ENCODE peak calls at places on chromosome 12, in seven cellular contexts. One of them, this sample, is unnamed.

GRCh38 chr12:100229036-100229635 is 28.5 kb downstream of the ACTR6 start:
- DNase-seq in testis: no peak
- DNase-seq in tibial artery: no peak
- DNase-seq in bronchial epithelial cell: peak; percentile 65
- DNase-seq in effector memory CD8-positive, alpha-beta T cell: no peak
- DNase-seq in upper lobe of left lung: no peak
- DNase-seq in right cardiac atrium: no peak
- DNase-seq in this sample: no peak

GRCh38 chr12:48997719-48998496 is 1.3 kb downstream of the DDN start:
- DNase-seq in testis: no peak
- DNase-seq in effector memory CD8-positive, alpha-beta T cell: peak; percentile 29
- DNase-seq in upper lobe of left lung: peak; percentile 91
- DNase-seq in right cardiac atrium: no peak
- DNase-seq in bronchial epithelial cell: no peak
- DNase-seq in tibial artery: no peak
- DNase-seq in this sample: no peak

GRCh38 chr12:43578782-43579181 is 26.8 kb upstream of the ADAMTS20 start:
- DNase-seq in bronchial epithelial cell: peak; percentile 17
- DNase-seq in tibial artery: no peak
- DNase-seq in upper lobe of left lung: no peak
- DNase-seq in right cardiac atrium: no peak
- DNase-seq in effector memory CD8-positive, alpha-beta T cell: no peak
- DNase-seq in testis: no peak
- DNase-seq in this sample: peak; percentile 1

GRCh38 chr12:1680804-1681492 is 9.9 kb upstream of the ADIPOR2 start:
- DNase-seq in bronchial epithelial cell: no peak
- DNase-seq in upper lobe of left lung: no peak
- DNase-seq in effector memory CD8-positive, alpha-beta T cell: no peak
- DNase-seq in testis: no peak
- DNase-seq in tibial artery: no peak
- DNase-seq in right cardiac atrium: no peak
- DNase-seq in this sample: no peak

GRCh38 chr12:50753232-50753769 is 10.6 kb upstream of the ATF1 start:
- DNase-seq in tibial artery: no peak
- DNase-seq in upper lobe of left lung: no peak
- DNase-seq in testis: no peak
- DNase-seq in effector memory CD8-positive, alpha-beta T cell: no peak
- DNase-seq in right cardiac atrium: no peak
- DNase-seq in bronchial epithelial cell: peak; percentile 31
- DNase-seq in this sample: no peak

GRCh38 chr12:15526033-15526432 is 203.7 kb downstream of the PTPRO start:
- DNase-seq in right cardiac atrium: no peak
- DNase-seq in upper lobe of left lung: no peak
- DNase-seq in testis: no peak
- DNase-seq in tibial artery: no peak
- DNase-seq in effector memory CD8-positive, alpha-beta T cell: no peak
- DNase-seq in bronchial epithelial cell: peak; percentile 70
- DNase-seq in this sample: no peak

GRCh38 chr12:15982471-15982870 is 71.3 kb downstream of the DERA start:
- DNase-seq in tibial artery: no peak
- DNase-seq in testis: no peak
- DNase-seq in upper lobe of left lung: no peak
- DNase-seq in bronchial epithelial cell: peak; percentile 21
- DNase-seq in effector memory CD8-positive, alpha-beta T cell: no peak
- DNase-seq in right cardiac atrium: no peak
- DNase-seq in this sample: no peak

GRCh38 chr12:39365364-39366001 is 77.4 kb downstream of the KIF21A start:
- DNase-seq in effector memory CD8-positive, alpha-beta T cell: no peak
- DNase-seq in tibial artery: no peak
- DNase-seq in bronchial epithelial cell: no peak
- DNase-seq in upper lobe of left lung: no peak
- DNase-seq in right cardiac atrium: no peak
- DNase-seq in testis: no peak
- DNase-seq in this sample: no peak

GRCh38 chr12:42588981-42589464 is 523 bp downstream of the PRICKLE1 start:
- DNase-seq in right cardiac atrium: peak; percentile 50
- DNase-seq in tibial artery: peak; percentile 29
- DNase-seq in bronchial epithelial cell: no peak
- DNase-seq in testis: peak; percentile 46
- DNase-seq in upper lobe of left lung: peak; percentile 87
- DNase-seq in effector memory CD8-positive, alpha-beta T cell: no peak
- DNase-seq in this sample: no peak

GRCh38 chr12:2373307-2373706 is 320.5 kb downstream of the CACNA1C start:
- DNase-seq in bronchial epithelial cell: no peak
- DNase-seq in tibial artery: no peak
- DNase-seq in testis: no peak
- DNase-seq in right cardiac atrium: no peak
- DNase-seq in upper lobe of left lung: no peak
- DNase-seq in effector memory CD8-positive, alpha-beta T cell: no peak
- DNase-seq in this sample: no peak

GRCh38 chr12:92502417-92503028 is 200.3 kb upstream of the PLEKHG7 start:
- DNase-seq in testis: no peak
- DNase-seq in tibial artery: no peak
- DNase-seq in right cardiac atrium: no peak
- DNase-seq in upper lobe of left lung: no peak
- DNase-seq in bronchial epithelial cell: no peak
- DNase-seq in effector memory CD8-positive, alpha-beta T cell: no peak
- DNase-seq in this sample: no peak

GRCh38 chr12:131340616-131341210 is 370.2 kb upstream of the SFSWAP start:
- DNase-seq in upper lobe of left lung: no peak
- DNase-seq in testis: peak; percentile 33
- DNase-seq in bronchial epithelial cell: no peak
- DNase-seq in effector memory CD8-positive, alpha-beta T cell: no peak
- DNase-seq in right cardiac atrium: no peak
- DNase-seq in tibial artery: no peak
- DNase-seq in this sample: no peak

GRCh38 chr12:99619389-99620158 is 28.0 kb upstream of the GARIN6 start:
- DNase-seq in right cardiac atrium: no peak
- DNase-seq in tibial artery: no peak
- DNase-seq in effector memory CD8-positive, alpha-beta T cell: no peak
- DNase-seq in bronchial epithelial cell: peak; percentile 27
- DNase-seq in upper lobe of left lung: no peak
- DNase-seq in testis: peak; percentile 60
- DNase-seq in this sample: no peak

GRCh38 chr12:130947028-130947427 is 6.7 kb upstream of the ADGRD1 start:
- DNase-seq in right cardiac atrium: no peak
- DNase-seq in effector memory CD8-positive, alpha-beta T cell: no peak
- DNase-seq in bronchial epithelial cell: no peak
- DNase-seq in testis: no peak
- DNase-seq in upper lobe of left lung: no peak
- DNase-seq in tibial artery: no peak
- DNase-seq in this sample: no peak

GRCh38 chr12:81668475-81668874 is 90.7 kb downstream of the PPFIA2 start:
- DNase-seq in right cardiac atrium: no peak
- DNase-seq in upper lobe of left lung: no peak
- DNase-seq in effector memory CD8-positive, alpha-beta T cell: no peak
- DNase-seq in testis: no peak
- DNase-seq in tibial artery: no peak
- DNase-seq in bronchial epithelial cell: peak; percentile 91
- DNase-seq in this sample: peak; percentile 54

GRCh38 chr12:108017658-108018057 is 111.4 kb upstream of the WSCD2 start:
- DNase-seq in tibial artery: no peak
- DNase-seq in testis: no peak
- DNase-seq in effector memory CD8-positive, alpha-beta T cell: no peak
- DNase-seq in right cardiac atrium: no peak
- DNase-seq in bronchial epithelial cell: no peak
- DNase-seq in upper lobe of left lung: no peak
- DNase-seq in this sample: no peak

GRCh38 chr12:132622437-132623071 is 4.0 kb downstream of the P2RX2 start:
- DNase-seq in upper lobe of left lung: no peak
- DNase-seq in bronchial epithelial cell: peak; percentile 14
- DNase-seq in effector memory CD8-positive, alpha-beta T cell: no peak
- DNase-seq in tibial artery: no peak
- DNase-seq in testis: peak; percentile 49
- DNase-seq in right cardiac atrium: no peak
- DNase-seq in this sample: peak; percentile 66

GRCh38 chr12:46874642-46875041 is 48.8 kb upstream of the SLC38A4 start:
- DNase-seq in bronchial epithelial cell: no peak
- DNase-seq in testis: no peak
- DNase-seq in upper lobe of left lung: no peak
- DNase-seq in right cardiac atrium: no peak
- DNase-seq in tibial artery: no peak
- DNase-seq in effector memory CD8-positive, alpha-beta T cell: no peak
- DNase-seq in this sample: peak; percentile 79

GRCh38 chr12:12185424-12185823 is 81.4 kb downstream of the LRP6 start:
- DNase-seq in bronchial epithelial cell: no peak
- DNase-seq in tibial artery: no peak
- DNase-seq in effector memory CD8-positive, alpha-beta T cell: no peak
- DNase-seq in right cardiac atrium: no peak
- DNase-seq in upper lobe of left lung: no peak
- DNase-seq in testis: no peak
- DNase-seq in this sample: no peak

GRCh38 chr12:123991402-123991951 is 18.5 kb downstream of the ZNF664 start:
- DNase-seq in testis: no peak
- DNase-seq in right cardiac atrium: no peak
- DNase-seq in upper lobe of left lung: no peak
- DNase-seq in effector memory CD8-positive, alpha-beta T cell: no peak
- DNase-seq in bronchial epithelial cell: peak; percentile 78
- DNase-seq in tibial artery: no peak
- DNase-seq in this sample: no peak

GRCh38 chr12:49049566-49050224 is 10.9 kb downstream of the KMT2D start:
- DNase-seq in bronchial epithelial cell: peak; percentile 39
- DNase-seq in effector memory CD8-positive, alpha-beta T cell: no peak
- DNase-seq in right cardiac atrium: no peak
- DNase-seq in upper lobe of left lung: peak; percentile 43
- DNase-seq in testis: no peak
- DNase-seq in tibial artery: no peak
- DNase-seq in this sample: peak; percentile 6

GRCh38 chr12:4789776-4790175 is 69.6 kb downstream of the GALNT8 start:
- DNase-seq in right cardiac atrium: no peak
- DNase-seq in bronchial epithelial cell: no peak
- DNase-seq in effector memory CD8-positive, alpha-beta T cell: no peak
- DNase-seq in testis: no peak
- DNase-seq in tibial artery: no peak
- DNase-seq in upper lobe of left lung: no peak
- DNase-seq in this sample: no peak

GRCh38 chr12:2395352-2395977 is 342.7 kb downstream of the CACNA1C start:
- DNase-seq in tibial artery: no peak
- DNase-seq in testis: peak; percentile 64
- DNase-seq in effector memory CD8-positive, alpha-beta T cell: no peak
- DNase-seq in upper lobe of left lung: no peak
- DNase-seq in bronchial epithelial cell: peak; percentile 5
- DNase-seq in right cardiac atrium: peak; percentile 56
- DNase-seq in this sample: no peak

GRCh38 chr12:1488908-1489381 is 105.4 kb downstream of the FBXL14 start:
- DNase-seq in tibial artery: no peak
- DNase-seq in bronchial epithelial cell: no peak
- DNase-seq in testis: no peak
- DNase-seq in effector memory CD8-positive, alpha-beta T cell: no peak
- DNase-seq in upper lobe of left lung: no peak
- DNase-seq in right cardiac atrium: no peak
- DNase-seq in this sample: peak; percentile 42

GRCh38 chr12:115174928-115175327 is 491.0 kb upstream of the TBX3 start:
- DNase-seq in bronchial epithelial cell: no peak
- DNase-seq in tibial artery: no peak
- DNase-seq in upper lobe of left lung: no peak
- DNase-seq in testis: no peak
- DNase-seq in right cardiac atrium: no peak
- DNase-seq in effector memory CD8-positive, alpha-beta T cell: no peak
- DNase-seq in this sample: no peak

GRCh38 chr12:19978193-19978592 is 390.1 kb upstream of the PDE3A start:
- DNase-seq in testis: no peak
- DNase-seq in effector memory CD8-positive, alpha-beta T cell: no peak
- DNase-seq in right cardiac atrium: no peak
- DNase-seq in tibial artery: no peak
- DNase-seq in upper lobe of left lung: no peak
- DNase-seq in bronchial epithelial cell: peak; percentile 6
- DNase-seq in this sample: peak; percentile 100

GRCh38 chr12:18045446-18046001 is 44.5 kb downstream of the RERGL start:
- DNase-seq in right cardiac atrium: no peak
- DNase-seq in bronchial epithelial cell: no peak
- DNase-seq in tibial artery: no peak
- DNase-seq in upper lobe of left lung: no peak
- DNase-seq in testis: no peak
- DNase-seq in effector memory CD8-positive, alpha-beta T cell: no peak
- DNase-seq in this sample: no peak

GRCh38 chr12:70248916-70249315 is 5.7 kb downstream of the CNOT2 start:
- DNase-seq in tibial artery: no peak
- DNase-seq in upper lobe of left lung: no peak
- DNase-seq in testis: no peak
- DNase-seq in bronchial epithelial cell: no peak
- DNase-seq in right cardiac atrium: no peak
- DNase-seq in effector memory CD8-positive, alpha-beta T cell: no peak
- DNase-seq in this sample: no peak

GRCh38 chr12:26939192-26939832 is 1.0 kb downstream of the FGFR1OP2 start:
- DNase-seq in bronchial epithelial cell: peak; percentile 42
- DNase-seq in tibial artery: no peak
- DNase-seq in right cardiac atrium: no peak
- DNase-seq in testis: no peak
- DNase-seq in effector memory CD8-positive, alpha-beta T cell: no peak
- DNase-seq in upper lobe of left lung: no peak
- DNase-seq in this sample: no peak

GRCh38 chr12:76277480-76277879 is 70.7 kb downstream of the BBS10 start:
- DNase-seq in upper lobe of left lung: no peak
- DNase-seq in testis: no peak
- DNase-seq in effector memory CD8-positive, alpha-beta T cell: no peak
- DNase-seq in right cardiac atrium: no peak
- DNase-seq in bronchial epithelial cell: peak; percentile 41
- DNase-seq in tibial artery: no peak
- DNase-seq in this sample: peak; percentile 52

GRCh38 chr12:101107032-101107763 is 102.8 kb downstream of the SLC5A8 start:
- DNase-seq in testis: no peak
- DNase-seq in right cardiac atrium: no peak
- DNase-seq in effector memory CD8-positive, alpha-beta T cell: no peak
- DNase-seq in bronchial epithelial cell: no peak
- DNase-seq in upper lobe of left lung: no peak
- DNase-seq in tibial artery: no peak
- DNase-seq in this sample: no peak

GRCh38 chr12:83958997-83959396 is 953.6 kb downstream of the SLC6A15 start:
- DNase-seq in effector memory CD8-positive, alpha-beta T cell: no peak
- DNase-seq in testis: no peak
- DNase-seq in bronchial epithelial cell: peak; percentile 64
- DNase-seq in tibial artery: no peak
- DNase-seq in right cardiac atrium: no peak
- DNase-seq in upper lobe of left lung: no peak
- DNase-seq in this sample: no peak

This sample was measured in skeletal muscle cell.